ENCODE peak calls at places on chromosome 1, in four cellular contexts. Q is HS-5; M is CD8-positive, alpha-beta T cell; D is H9. V is an unnamed sample.

GRCh38 chr1:86704972-86705632 is 726 bp downstream of the SH3GLB1 start:
- DNase-seq in D (peak; percentile 52), M (peak; percentile 47), Q (peak; percentile 35), V (peak; percentile 84)

GRCh38 chr1:153801786-153802697 is 26.8 kb downstream of the SLC27A3 start:
- DNase-seq in D (no peak), M (no peak), Q (no peak), V (no peak)

GRCh38 chr1:221097479-221098281 is 218.4 kb downstream of the HLX start:
- DNase-seq in D (no peak), Q (peak; percentile 77), M (no peak), V (no peak)

GRCh38 chr1:118692143-118692542 is 296.0 kb downstream of the TBX15 start:
- DNase-seq in Q (no peak), M (no peak), D (no peak), V (no peak)

GRCh38 chr1:147579532-147580199 is 38.4 kb downstream of the BCL9 start:
- DNase-seq in D (no peak), Q (no peak), M (no peak), V (no peak)

GRCh38 chr1:154445040-154445472 is 39.9 kb downstream of the IL6R start:
- DNase-seq in M (no peak), D (no peak), Q (no peak), V (no peak)

GRCh38 chr1:78758493-78758892 is 108.9 kb downstream of the IFI44 start:
- DNase-seq in D (no peak), Q (no peak), M (no peak), V (no peak)

GRCh38 chr1:38613996-38614395 is 245.6 kb downstream of the RRAGC start:
- DNase-seq in Q (no peak), M (no peak), D (no peak), V (no peak)

V was measured in aorta.